ENCODE peak calls at places on chromosome 4, in five cellular contexts. K is omental fat pad, R is breast epithelium, N is Peyer's patch, T is right lobe of liver. B is an unnamed sample.
A peak's percentile ranks its signal among the peaks of the same experiment; 100 is the strongest.

GRCh38 chr4:951594-952468 is 19.6 kb downstream of the TMEM175 start:
- DNase-seq in N (no peak), T (peak; percentile 35), K (no peak), R (peak; percentile 43), B (peak; percentile 36)

GRCh38 chr4:185247151-185247550 is 37.8 kb downstream of the SNX25 start:
- DNase-seq in N (no peak), T (no peak), K (no peak), R (no peak), B (no peak)

GRCh38 chr4:57726154-57726553 is 616.0 kb upstream of the IGFBP7 start:
- DNase-seq in N (no peak), T (no peak), K (no peak), R (no peak), B (no peak)

GRCh38 chr4:146520894-146521542 is 722 bp downstream of the SLC10A7 start:
- DNase-seq in K (no peak), T (peak; percentile 49), R (no peak), N (peak; percentile 69), B (no peak)

GRCh38 chr4:77819409-77819835 is 254 bp upstream of the CNOT6L start:
- DNase-seq in K (no peak), T (no peak), R (no peak), N (no peak), B (peak; percentile 46)

GRCh38 chr4:94892051-94892450 is 134.3 kb downstream of the BMPR1B start:
- DNase-seq in K (no peak), T (no peak), N (no peak), R (no peak), B (no peak)

GRCh38 chr4:26263165-26263564 is 57.6 kb upstream of the RBPJ start:
- DNase-seq in R (no peak), N (no peak), K (no peak), T (no peak), B (no peak)

GRCh38 chr4:8656711-8657380 is 64.3 kb downstream of the CPZ start:
- DNase-seq in R (peak; percentile 31), T (no peak), K (no peak), N (peak; percentile 23), B (no peak)

GRCh38 chr4:74531952-74532794 is 87.2 kb downstream of the AREG start:
- DNase-seq in R (no peak), K (no peak), T (no peak), N (no peak), B (no peak)

GRCh38 chr4:924107-925096 is 7.7 kb downstream of the GAK start:
- DNase-seq in R (no peak), K (no peak), T (no peak), N (peak; percentile 70), B (no peak)

GRCh38 chr4:68693325-68694075 is 23.0 kb upstream of the UGT2B15 start:
- DNase-seq in R (no peak), T (no peak), N (no peak), K (no peak), B (no peak)

GRCh38 chr4:173009129-173009823 is 159.3 kb upstream of the GALNT7 start:
- DNase-seq in T (no peak), R (no peak), K (no peak), N (no peak), B (no peak)

GRCh38 chr4:139050436-139050835 is 34.9 kb downstream of the NOCT start:
- DNase-seq in T (no peak), R (no peak), N (no peak), K (no peak), B (no peak)

GRCh38 chr4:8376361-8377102 is 64.0 kb downstream of the ACOX3 start:
- DNase-seq in R (no peak), K (no peak), T (no peak), N (no peak), B (peak; percentile 31)

GRCh38 chr4:128573781-128574508 is 235.6 kb upstream of the JADE1 start:
- DNase-seq in N (no peak), K (no peak), T (no peak), R (no peak), B (no peak)

GRCh38 chr4:65623509-65623908 is 46.8 kb downstream of the EPHA5 start:
- DNase-seq in T (no peak), R (no peak), N (no peak), K (no peak), B (no peak)

GRCh38 chr4:79856196-79856595 is 216.8 kb downstream of the ANTXR2 start:
- DNase-seq in T (no peak), K (no peak), R (no peak), N (no peak), B (no peak)

GRCh38 chr4:81562093-81562492 is 90.4 kb upstream of the RASGEF1B start:
- DNase-seq in T (no peak), R (no peak), N (no peak), K (no peak), B (no peak)

GRCh38 chr4:158895797-158896442 is 127.1 kb downstream of the FNIP2 start:
- DNase-seq in R (no peak), N (no peak), T (no peak), K (no peak), B (no peak)

GRCh38 chr4:87209696-87210095 is 10.7 kb downstream of the KLHL8 start:
- DNase-seq in T (peak; percentile 74), K (no peak), N (peak; percentile 64), R (no peak), B (peak; percentile 86)

GRCh38 chr4:141637565-141637964 is 1.2 kb downstream of the IL15 start:
- DNase-seq in N (no peak), K (no peak), T (no peak), R (no peak), B (no peak)

GRCh38 chr4:145083891-145084640 is 13.9 kb downstream of the ANAPC10 start:
- DNase-seq in N (no peak), T (no peak), R (no peak), K (no peak), B (no peak)

GRCh38 chr4:151668687-151669402 is 92.0 kb downstream of the GATB start:
- DNase-seq in K (no peak), N (no peak), R (no peak), T (no peak), B (no peak)

GRCh38 chr4:71004281-71004851 is 10.9 kb downstream of the DCK start:
- DNase-seq in K (no peak), T (no peak), R (no peak), N (peak; percentile 83), B (no peak)

GRCh38 chr4:181674315-181674714 is 568.9 kb upstream of the TENM3 start:
- DNase-seq in N (no peak), T (no peak), R (no peak), K (no peak), B (no peak)

GRCh38 chr4:177374966-177375365 is 65.3 kb downstream of the NEIL3 start:
- DNase-seq in N (no peak), K (no peak), R (no peak), T (no peak), B (no peak)

GRCh38 chr4:37454263-37454800 is 209.8 kb downstream of the NWD2 start:
- DNase-seq in N (no peak), R (no peak), K (no peak), T (peak; percentile 68), B (no peak)

GRCh38 chr4:37450911-37451310 is 206.4 kb downstream of the NWD2 start:
- DNase-seq in N (no peak), K (no peak), T (no peak), R (no peak), B (no peak)

GRCh38 chr4:37453361-37454262 is 209.1 kb downstream of the NWD2 start:
- DNase-seq in N (peak; percentile 86), R (peak; percentile 56), T (peak; percentile 88), K (peak; percentile 29), B (no peak)

GRCh38 chr4:37451646-37452045 is 207.1 kb downstream of the NWD2 start:
- DNase-seq in N (no peak), T (no peak), K (no peak), R (no peak), B (no peak)

DNA sequence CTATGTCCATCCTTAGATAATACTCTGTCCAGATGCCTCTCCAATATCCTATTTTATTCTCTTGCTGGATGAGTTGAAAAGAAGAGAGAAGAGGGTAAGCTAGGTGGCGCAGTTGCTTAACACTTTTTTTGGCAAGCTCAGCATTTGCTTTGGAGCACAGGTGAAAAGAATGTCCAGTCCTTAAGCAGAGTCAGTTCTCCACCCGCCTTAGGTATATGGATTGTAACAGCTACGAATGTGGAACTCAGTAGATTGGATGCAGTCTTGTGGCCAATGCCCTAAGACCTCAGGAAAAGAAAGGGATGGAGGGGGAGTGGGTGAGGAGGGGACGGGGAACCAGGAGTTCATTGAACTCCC is 208.4 kb downstream of the NWD2 start:
- DNase-seq in T (peak; percentile 75), K (no peak), N (peak; percentile 82), R (no peak), B (no peak)
- TF ChIP-seq CTCF in T (peak; percentile 58), K (no peak), N (peak; percentile 88), R (peak; percentile 61), B (peak; percentile 45)

GRCh38 chr4:168995537-168996295 is 14.3 kb downstream of the CBR4 start:
- DNase-seq in K (no peak), T (no peak), N (no peak), R (no peak), B (no peak)
- TF ChIP-seq CTCF in K (no peak), T (peak; percentile 14), N (peak; percentile 28), R (no peak), B (no peak)

GRCh38 chr4:47485047-47485692 is at the start of gene ATP10D:
- DNase-seq in T (peak; percentile 99), N (peak; percentile 97), K (peak; percentile 89), R (peak; percentile 92), B (peak; percentile 90)
- TF ChIP-seq CTCF in T (no peak), N (peak; percentile 32), K (no peak), R (peak; percentile 40), B (no peak)

DNA sequence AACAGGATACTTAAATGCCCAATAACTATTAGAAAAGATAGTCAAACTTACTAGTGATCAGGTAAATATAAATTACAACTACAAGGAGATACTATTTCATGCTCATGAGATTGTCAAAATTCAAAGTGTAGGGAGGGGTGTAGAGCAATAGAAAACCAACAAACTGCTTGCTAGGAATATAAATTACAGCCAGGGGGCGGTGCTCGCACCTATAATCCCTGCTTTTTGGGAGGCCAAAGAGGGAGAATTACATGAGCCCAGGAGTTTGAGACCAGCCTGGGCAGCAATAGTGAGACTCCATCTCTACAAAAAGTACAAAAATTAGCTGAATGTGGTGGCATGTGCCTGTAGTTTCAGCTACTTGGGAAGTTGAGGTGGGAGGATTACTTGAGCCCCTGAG is 556.5 kb upstream of the NR3C2 start:
- DNase-seq in R (no peak), T (no peak), K (no peak), N (no peak), B (no peak)
- TF ChIP-seq CTCF in R (no peak), T (no peak), K (no peak), N (no peak), B (no peak)